ENCODE peak calls at places on chromosomes 12 and 14, in nine cellular contexts. L is NCI-H1092; I is NCI-H774; F is amygdala; H is WTC11; Y is stimulated activated CD4-positive, alpha-beta T cell treated with anti-CD3 and anti-CD28 coated beads, Interleukin-4, amount 100 ng/mL, for 48 hours; W is SHP77 treated with DMSO at 0.1 percent for 48 hours; X is tibial nerve; T is body of pancreas. U is an unnamed sample.

GRCh38 chr12:75715682-75716081 is 204.3 kb upstream of the KRR1 start:
- DNase-seq in I (no peak), Y (no peak), X (no peak), F (no peak), L (no peak), H (no peak), W (no peak), T (no peak), U (no peak)

GRCh38 chr14:60968099-60968498 is 12.8 kb downstream of the TRMT5 start:
- DNase-seq in H (no peak), W (no peak), T (no peak), F (no peak), I (no peak), Y (no peak), L (no peak), X (no peak), U (no peak)

GRCh38 chr14:58327019-58327418 is 28.7 kb downstream of the ARID4A start:
- DNase-seq in I (no peak), T (no peak), F (no peak), Y (no peak), W (no peak), X (no peak), L (no peak), H (no peak), U (no peak)

GRCh38 chr12:90682398-90682797 is 272.6 kb downstream of the CCER1 start:
- DNase-seq in L (no peak), I (no peak), H (no peak), F (no peak), X (no peak), T (no peak), Y (no peak), W (no peak), U (no peak)

GRCh38 chr12:130879781-130880389 is 8.0 kb downstream of the RAN start:
- DNase-seq in Y (no peak), I (no peak), X (no peak), W (no peak), H (no peak), F (no peak), T (no peak), L (no peak), U (no peak)

GRCh38 chr12:112252184-112252583 is 126.8 kb downstream of the TRAFD1 start:
- DNase-seq in F (no peak), W (no peak), Y (no peak), X (no peak), T (peak), I (no peak), L (no peak), H (no peak), U (no peak)

GRCh38 chr12:116441292-116441691 is 117.9 kb upstream of the MAP1LC3B2 start:
- DNase-seq in T (no peak), W (no peak), Y (no peak), F (no peak), L (no peak), X (no peak), I (no peak), H (no peak), U (no peak)

GRCh38 chr12:49055978-49056754 is 4.4 kb downstream of the KMT2D start:
- DNase-seq in X (peak), L (no peak), I (no peak), H (peak), F (no peak), W (no peak), Y (peak), T (peak), U (peak)

GRCh38 chr12:122686538-122686937 is 16.6 kb downstream of the HCAR2 start:
- DNase-seq in H (no peak), Y (no peak), X (no peak), T (no peak), L (no peak), W (no peak), F (no peak), I (no peak), U (no peak)

GRCh38 chr12:109949089-109949488 is 47.1 kb downstream of the GIT2 start:
- DNase-seq in X (no peak), T (peak), I (no peak), Y (no peak), F (no peak), W (no peak), L (no peak), H (no peak), U (no peak)

GRCh38 chr14:99479903-99480855 is 480 bp downstream of the SETD3 start:
- DNase-seq in H (peak), X (peak), Y (peak), I (no peak), L (no peak), W (no peak), T (peak), F (peak), U (no peak)

GRCh38 chr12:72546106-72546505 is 273.9 kb downstream of the TRHDE start:
- DNase-seq in Y (no peak), W (no peak), L (no peak), F (no peak), I (no peak), T (no peak), X (no peak), H (no peak), U (no peak)

GRCh38 chr12:121537814-121538698 is 42.8 kb downstream of the KDM2B start:
- DNase-seq in I (no peak), X (no peak), F (no peak), Y (no peak), T (peak), W (no peak), H (no peak), L (no peak), U (no peak)

GRCh38 chr12:104695453-104696148 is 238.9 kb downstream of the CHST11 start:
- DNase-seq in Y (peak), T (no peak), H (no peak), I (peak), L (peak), X (no peak), F (no peak), W (peak), U (peak)

GRCh38 chr12:19576421-19576925 is 137.2 kb downstream of the AEBP2 start:
- DNase-seq in F (no peak), L (no peak), X (no peak), H (no peak), I (no peak), Y (no peak), T (no peak), W (no peak), U (no peak)

GRCh38 chr12:28766398-28766797 is 382.7 kb upstream of the FAR2 start:
- DNase-seq in F (no peak), Y (no peak), T (no peak), H (no peak), I (no peak), W (no peak), X (no peak), L (no peak), U (no peak)

GRCh38 chr12:64544796-64545382 is 65.4 kb upstream of the RASSF3 start:
- DNase-seq in Y (no peak), X (no peak), H (no peak), W (no peak), F (no peak), I (peak), T (no peak), L (peak), U (no peak)

U was measured in GM12878.